ENCODE peak calls at places on chromosomes 12 and 14, in five cellular contexts. G is ELR; H is stimulated activated naive CD4-positive, alpha-beta T cell; U is central memory CD4-positive, alpha-beta T cell; P is left ventricle myocardium superior. Z is an unnamed sample.

GRCh38 chr12:113221181-113221996 is at the start of gene TPCN1:
- DNase-seq in P (peak; percentile 99), G (peak; percentile 100), U (peak; percentile 99), H (peak; percentile 93), Z (peak; percentile 100)

GRCh38 chr14:84228702-84229101 is 1301.2 kb upstream of the FLRT2 start:
- DNase-seq in U (no peak), P (no peak), H (no peak), G (no peak), Z (no peak)

GRCh38 chr14:50260511-50260910 is 29.1 kb upstream of the SOS2 start:
- DNase-seq in G (peak; percentile 62), P (no peak), U (peak; percentile 19), H (no peak), Z (no peak)

GRCh38 chr12:64627781-64628180 is 17.5 kb downstream of the RASSF3 start:
- DNase-seq in H (no peak), P (no peak), U (no peak), G (peak; percentile 73), Z (no peak)

GRCh38 chr12:21416611-21417121 is 20.8 kb upstream of the PYROXD1 start:
- DNase-seq in U (no peak), H (no peak), G (peak; percentile 64), P (no peak), Z (no peak)

GRCh38 chr12:26701604-26702215 is 131.3 kb downstream of the ITPR2 start:
- DNase-seq in H (no peak), P (no peak), U (peak; percentile 13), G (peak; percentile 73), Z (no peak)

GRCh38 chr14:68630611-68631013 is 162.3 kb downstream of the ZFP36L1 start:
- DNase-seq in U (no peak), G (no peak), H (no peak), P (no peak), Z (no peak)

GRCh38 chr12:116018282-116018681 is 259.2 kb downstream of the MED13L start:
- DNase-seq in U (no peak), P (no peak), G (no peak), H (no peak), Z (no peak)

GRCh38 chr12:102891756-102892155 is 25.3 kb downstream of the PAH start:
- DNase-seq in G (no peak), U (no peak), P (no peak), H (no peak), Z (no peak)

GRCh38 chr14:106023411-106023810 is 497.0 kb downstream of the TMEM121 start:
- DNase-seq in P (no peak), G (no peak), H (no peak), U (no peak), Z (no peak)

GRCh38 chr12:104569348-104570173 is 112.8 kb downstream of the CHST11 start:
- DNase-seq in U (peak; percentile 66), G (no peak), P (no peak), H (no peak), Z (peak; percentile 67)

GRCh38 chr14:99860219-99860618 is 67.0 kb downstream of the EML1 start:
- DNase-seq in H (no peak), U (no peak), P (no peak), G (no peak), Z (no peak)

GRCh38 chr12:84561362-84561761 is 351.2 kb downstream of the SLC6A15 start:
- DNase-seq in H (no peak), U (no peak), G (no peak), P (no peak), Z (no peak)

GRCh38 chr12:32171211-32171610 is 64.6 kb downstream of the BICD1 start:
- DNase-seq in H (no peak), G (no peak), U (no peak), P (no peak), Z (no peak)

GRCh38 chr12:54932691-54933090 is 51.9 kb downstream of the TESPA1 start:
- DNase-seq in P (no peak), U (no peak), G (no peak), H (no peak), Z (no peak)

GRCh38 chr12:65229441-65229840 is 49.0 kb upstream of the MSRB3 start:
- DNase-seq in G (peak; percentile 88), U (no peak), P (no peak), H (no peak), Z (no peak)

GRCh38 chr14:68397827-68398226 is 395.0 kb downstream of the ZFP36L1 start:
- DNase-seq in G (peak; percentile 59), H (no peak), U (no peak), P (no peak), Z (peak; percentile 18)

GRCh38 chr14:90649096-90649495 is 167.1 kb downstream of the TTC7B start:
- DNase-seq in G (no peak), H (no peak), U (no peak), P (no peak), Z (no peak)

GRCh38 chr12:11953523-11953922 is 117.2 kb upstream of the BCL2L14 start:
- DNase-seq in H (no peak), G (no peak), P (no peak), U (no peak), Z (no peak)

Z was measured in upper lobe of left lung.